ENCODE peak calls at places on chromosome 10, in five cellular contexts. K is A549, J is ovary, O is lung, X is mammary epithelial cell. V is an unnamed sample. For H3K4me1, the result is how much of the 10 kb centered on the place peaks cover.

GRCh38 chr10:124935946-124936345 is 6.0 kb upstream of the ZRANB1 start:
- DNase-seq in X (peak), O (no peak), J (no peak), K (no peak), V (no peak)

GRCh38 chr10:67612577-67613537 is 83.1 kb downstream of the CTNNA3 start:
- DNase-seq in J (no peak), X (peak), O (no peak), K (no peak), V (peak)

GRCh38 chr10:93462881-93463280 is 19.3 kb downstream of the MYOF start:
- DNase-seq in O (peak), X (peak), K (no peak), J (no peak), V (no peak)

GRCh38 chr10:71362141-71362540 is 34.6 kb upstream of the CDH23 start:
- DNase-seq in K (no peak), J (no peak), X (no peak), O (no peak), V (no peak)

GRCh38 chr10:128326251-128326650 is 200.0 kb upstream of the MKI67 start:
- DNase-seq in K (no peak), J (no peak), X (no peak), O (no peak), V (no peak)

GRCh38 chr10:485776-486572 is 203.5 kb downstream of the DIP2C start:
- DNase-seq in K (no peak), X (no peak), O (peak), J (peak), V (no peak)

GRCh38 chr10:80454526-80455460 is 683 bp downstream of the TSPAN14 start:
- DNase-seq in K (no peak), O (peak), J (peak), X (peak), V (peak)

GRCh38 chr10:46040004-46040403 is 6.1 kb downstream of the MSMB start:
- DNase-seq in K (no peak), J (no peak), O (no peak), X (no peak), V (no peak)

GRCh38 chr10:22810643-22811254 is 96.4 kb upstream of the PIP4K2A start:
- DNase-seq in J (no peak), X (no peak), K (no peak), O (no peak), V (no peak)

GRCh38 chr10:5556576-5556975 is 31.8 kb downstream of the CALML3 start:
- DNase-seq in J (peak), K (no peak), X (no peak), O (no peak), V (no peak)

GRCh38 chr10:86400705-86401587 is 34.4 kb upstream of the GRID1 start:
- DNase-seq in K (peak), J (peak), X (peak), O (no peak), V (peak)

GRCh38 chr10:37803269-37803668 is 54.1 kb downstream of the ZNF248 start:
- DNase-seq in K (no peak), J (no peak), O (no peak), X (peak), V (no peak)

GRCh38 chr10:102660891-102661613 is 16.8 kb downstream of the TRIM8 start:
- DNase-seq in X (no peak), K (no peak), J (peak), O (peak), V (peak)

GRCh38 chr10:76049581-76050290 is 618.3 kb downstream of the LRMDA start:
- DNase-seq in O (no peak), K (no peak), X (peak), J (no peak), V (no peak)

GRCh38 chr10:32979041-32979440 is 21.0 kb upstream of the ITGB1 start:
- DNase-seq in X (no peak), J (no peak), O (no peak), K (no peak), V (no peak)

GRCh38 chr10:90484518-90484917 is 373.3 kb downstream of the HTR7 start:
- DNase-seq in J (no peak), K (no peak), O (no peak), X (peak), V (no peak)

GRCh38 chr10:130647341-130647740 is 511.1 kb downstream of the GLRX3 start:
- DNase-seq in J (no peak), X (no peak), O (no peak), K (no peak), V (no peak)

GRCh38 chr10:50470798-50471582 is 152.8 kb downstream of the SGMS1 start:
- DNase-seq in X (peak), K (no peak), O (no peak), J (no peak), V (peak)

GRCh38 chr10:97320480-97321031 is 1.5 kb downstream of the FRAT1 start:
- DNase-seq in J (peak), O (peak), K (no peak), X (no peak), V (peak)

GRCh38 chr10:97318772-97319651 is at the start of gene FRAT1:
- DNase-seq in O (peak), J (peak), X (peak), K (peak), V (peak)

GRCh38 chr10:97321807-97322195 is 2.7 kb downstream of the FRAT1 start:
- DNase-seq in K (no peak), X (no peak), O (no peak), J (no peak), V (peak)

GRCh38 chr10:97319671-97320479 is 804 bp downstream of the FRAT1 start:
- DNase-seq in K (no peak), J (peak), O (peak), X (peak), V (peak)

GRCh38 chr10:97321032-97321806 is 2.1 kb downstream of the FRAT1 start:
- DNase-seq in O (peak), K (no peak), J (peak), X (no peak), V (peak)
- H3K4me1 ChIP-seq in O (under half), K (under half), J (under half), X (under half), V (under half)

GRCh38 chr10:14860782-14861181 is 17.9 kb upstream of the SUV39H2 start:
- DNase-seq in X (no peak), O (no peak), K (no peak), J (no peak), V (peak)

GRCh38 chr10:14858338-14858925 is 20.2 kb upstream of the SUV39H2 start:
- DNase-seq in X (no peak), J (no peak), K (no peak), O (no peak), V (no peak)

GRCh38 chr10:14859775-14860174 is 18.9 kb upstream of the SUV39H2 start:
- DNase-seq in O (no peak), K (no peak), J (no peak), X (no peak), V (no peak)

GRCh38 chr10:14855453-14855852 is 17.3 kb downstream of the HSPA14 start:
- DNase-seq in K (no peak), X (no peak), O (no peak), J (no peak), V (no peak)

DNA sequence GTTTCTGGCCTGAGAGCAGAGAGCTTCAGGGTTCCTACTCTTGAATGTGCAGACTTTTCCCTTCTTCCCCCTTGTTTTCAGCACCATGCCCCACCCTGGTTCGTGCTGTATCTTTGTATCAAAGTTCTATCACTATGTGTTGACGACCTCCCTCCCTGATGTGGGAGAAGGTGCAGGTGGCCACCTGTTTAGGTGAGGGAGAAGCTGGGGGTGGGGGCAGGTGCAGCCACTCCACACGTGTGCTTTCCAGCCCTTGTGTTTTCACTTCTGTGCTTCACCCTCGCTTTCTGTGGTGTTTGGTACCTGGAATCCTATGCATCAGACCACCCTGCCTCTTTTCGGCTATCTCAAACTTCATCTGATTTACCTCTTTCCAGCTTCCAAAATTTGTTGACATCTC is 19.6 kb upstream of the SUV39H2 start:
- DNase-seq in J (no peak), O (no peak), K (no peak), X (no peak), V (no peak)
- H3K4me3 ChIP-seq in J (no peak), O (no peak), K (no peak), X (no peak), V (no peak)

GRCh38 chr10:110394898-110395297 is 90.2 kb upstream of the SMNDC1 start:
- DNase-seq in J (no peak), K (no peak), O (no peak), X (no peak), V (no peak)

GRCh38 chr10:110395350-110396283 is 90.9 kb upstream of the SMNDC1 start:
- DNase-seq in J (no peak), O (peak), X (peak), K (peak), V (peak)

GRCh38 chr10:110393866-110394265 is 89.1 kb upstream of the SMNDC1 start:
- DNase-seq in K (no peak), O (no peak), X (no peak), J (no peak), V (no peak)

GRCh38 chr10:110392860-110393732 is 88.4 kb upstream of the SMNDC1 start:
- DNase-seq in O (peak), K (no peak), J (no peak), X (peak), V (peak)

DNA sequence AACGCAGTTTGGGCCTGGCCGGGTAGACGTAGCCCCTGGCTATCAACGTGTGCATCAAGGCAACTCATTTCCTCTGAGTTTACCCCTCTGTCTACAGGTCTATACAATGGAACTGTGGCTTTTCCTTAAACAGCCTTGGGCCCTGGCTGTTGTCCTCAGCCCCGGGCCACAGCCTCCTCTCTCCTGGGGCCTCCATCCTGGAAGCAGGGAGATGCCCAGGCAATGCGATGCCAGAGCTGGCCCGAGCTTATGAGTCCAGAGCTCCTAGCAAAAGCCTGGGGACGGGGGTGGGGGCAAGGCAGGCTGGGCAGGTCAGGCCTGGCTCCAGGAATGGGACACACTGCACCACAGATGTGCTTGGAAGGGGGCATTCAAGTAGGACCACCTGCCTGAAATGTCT is 89.6 kb upstream of the SMNDC1 start:
- DNase-seq in O (no peak), J (no peak), K (no peak), X (no peak), V (no peak)
- H3K27ac ChIP-seq in O (no peak), J (no peak), K (peak), X (no peak), V (no peak)

GRCh38 chr10:63699785-63700184 is 178.6 kb downstream of the REEP3 start:
- DNase-seq in J (no peak), X (peak), K (no peak), O (no peak), V (no peak)
- H3K4me1 ChIP-seq in J (under half), X (under half), K (under half), O (under half), V (under half)

V was measured in small intestine.